ENCODE peak calls at places on chromosomes 7 and 10, in seven cellular contexts. U is psoas muscle, H is pancreas, T is fibroblast of lung, I is tibial nerve, Y is GM12878, F is OCI-LY7. A is an unnamed sample.
A peak's percentile ranks its signal among the peaks of the same experiment; 100 is the strongest.

GRCh38 chr7:73963252-73963822 is 64.6 kb upstream of the ELN start:
- DNase-seq in H (no peak), I (no peak), U (no peak), F (no peak), T (no peak), Y (no peak), A (no peak)

GRCh38 chr7:94212160-94212559 is 182.5 kb upstream of the COL1A2 start:
- DNase-seq in T (no peak), U (no peak), I (no peak), H (no peak), Y (no peak), F (no peak), A (no peak)

GRCh38 chr10:76547352-76547972 is 1090.1 kb downstream of the KCNMA1 start:
- DNase-seq in U (peak; percentile 75), F (peak; percentile 72), T (peak; percentile 87), H (peak; percentile 84), I (peak; percentile 98), Y (no peak), A (peak; percentile 69)

GRCh38 chr7:106683941-106684340 is 23.0 kb upstream of the CCDC71L start:
- DNase-seq in U (no peak), Y (no peak), F (no peak), H (no peak), I (no peak), T (no peak), A (no peak)

GRCh38 chr10:42876476-42876875 is 93.9 kb downstream of the BMS1 start:
- DNase-seq in Y (no peak), H (no peak), I (no peak), F (no peak), T (no peak), U (no peak), A (no peak)

GRCh38 chr10:20299037-20299557 is 482.9 kb downstream of the PLXDC2 start:
- DNase-seq in I (no peak), U (no peak), H (no peak), Y (no peak), F (no peak), T (peak; percentile 22), A (no peak)

GRCh38 chr7:150874401-150875198 is 22.3 kb downstream of the AOC1 start:
- DNase-seq in T (no peak), Y (no peak), U (no peak), I (no peak), F (no peak), H (no peak), A (no peak)

GRCh38 chr10:119761106-119761505 is 35.3 kb downstream of the INPP5F start:
- DNase-seq in Y (no peak), H (no peak), T (peak; percentile 93), I (no peak), U (no peak), F (no peak), A (no peak)

GRCh38 chr10:127563718-127564553 is 14.8 kb downstream of the NPS start:
- DNase-seq in Y (no peak), H (peak; percentile 19), I (no peak), F (peak; percentile 31), U (no peak), T (no peak), A (no peak)

GRCh38 chr7:11625669-11626068 is 206.3 kb downstream of the THSD7A start:
- DNase-seq in H (peak; percentile 17), I (no peak), Y (no peak), F (no peak), T (peak; percentile 27), U (no peak), A (no peak)

GRCh38 chr10:53122265-53122664 is 349.7 kb upstream of the MBL2 start:
- DNase-seq in T (no peak), I (no peak), Y (no peak), H (no peak), U (no peak), F (peak; percentile 44), A (no peak)

GRCh38 chr7:4800487-4800886 is 25.1 kb downstream of the AP5Z1 start:
- DNase-seq in Y (no peak), T (no peak), I (no peak), U (no peak), H (no peak), F (no peak), A (no peak)

GRCh38 chr7:41731486-41732278 is 28.8 kb upstream of the INHBA start:
- DNase-seq in Y (peak; percentile 66), F (no peak), I (no peak), T (no peak), U (no peak), H (no peak), A (no peak)

GRCh38 chr10:32210306-32211045 is 136.5 kb downstream of the EPC1 start:
- DNase-seq in Y (no peak), F (peak; percentile 34), T (peak; percentile 72), U (no peak), I (peak; percentile 7), H (peak; percentile 22), A (no peak)

GRCh38 chr7:131557521-131558385 is 1.3 kb upstream of the PODXL start:
- DNase-seq in I (peak; percentile 48), H (no peak), Y (no peak), U (no peak), F (no peak), T (no peak), A (no peak)

GRCh38 chr10:108544500-108545120 is 1378.7 kb downstream of the XPNPEP1 start:
- DNase-seq in I (peak; percentile 50), Y (no peak), U (peak; percentile 54), H (peak; percentile 76), T (peak; percentile 43), F (peak; percentile 53), A (no peak)

GRCh38 chr10:27696466-27696865 is 49.2 kb downstream of the MKX start:
- DNase-seq in F (no peak), Y (no peak), I (no peak), U (no peak), H (no peak), T (no peak), A (no peak)

GRCh38 chr7:3043544-3044395 is at the start of gene CARD11:
- DNase-seq in U (no peak), H (no peak), F (peak; percentile 69), T (no peak), I (no peak), Y (no peak), A (no peak)

GRCh38 chr7:74173074-74173473 is 1.1 kb upstream of the EIF4H start:
- DNase-seq in F (peak; percentile 53), U (no peak), I (no peak), T (no peak), H (peak; percentile 33), Y (no peak), A (no peak)

GRCh38 chr10:71978476-71978875 is 14.3 kb downstream of the CHST3 start:
- DNase-seq in F (no peak), I (no peak), H (no peak), T (no peak), Y (no peak), U (peak; percentile 12), A (no peak)

GRCh38 chr10:71978988-71979691 is 14.9 kb downstream of the CHST3 start:
- DNase-seq in F (no peak), U (peak; percentile 8), T (no peak), H (no peak), I (no peak), Y (no peak), A (no peak)

GRCh38 chr10:71980181-71981023 is 16.2 kb downstream of the CHST3 start:
- DNase-seq in U (no peak), I (no peak), Y (no peak), H (no peak), T (no peak), F (no peak), A (no peak)

GRCh38 chr10:71981024-71981867 is 17.1 kb downstream of the CHST3 start:
- DNase-seq in H (peak; percentile 34), U (no peak), I (no peak), F (no peak), T (peak; percentile 50), Y (peak; percentile 44), A (no peak)

DNA sequence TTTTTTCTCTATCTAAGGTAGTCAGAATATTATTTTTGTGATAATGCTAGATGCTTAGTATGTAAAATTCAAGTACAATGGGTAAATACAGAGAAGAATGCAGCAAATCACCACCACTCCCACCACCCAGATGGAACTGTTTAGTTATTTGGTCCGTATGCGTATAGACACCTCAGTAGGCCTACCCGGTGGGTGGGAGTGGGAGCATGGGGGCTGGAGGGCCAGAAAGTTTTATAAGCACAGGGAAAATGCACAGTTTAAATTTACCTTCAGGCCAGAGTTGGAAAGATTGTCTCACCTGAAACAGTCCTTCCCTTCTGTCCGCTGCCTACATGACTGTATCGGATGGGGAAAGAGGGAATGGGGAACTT is 15.5 kb downstream of the CHST3 start:
- DNase-seq in I (no peak), Y (no peak), H (no peak), T (no peak), U (no peak), F (no peak), A (no peak)
- H3K4me1 ChIP-seq in I (peaks cover 10% of the 10 kb centered on the region), Y (peaks cover 33% of the 10 kb centered on the region), H (peaks cover 9% of the 10 kb centered on the region), T (peaks cover 54% of the 10 kb centered on the region), U (peaks cover 80% of the 10 kb centered on the region), F (no peaks in the 10 kb centered on the region), A (peaks cover 100% of the 10 kb centered on the region)

DNA sequence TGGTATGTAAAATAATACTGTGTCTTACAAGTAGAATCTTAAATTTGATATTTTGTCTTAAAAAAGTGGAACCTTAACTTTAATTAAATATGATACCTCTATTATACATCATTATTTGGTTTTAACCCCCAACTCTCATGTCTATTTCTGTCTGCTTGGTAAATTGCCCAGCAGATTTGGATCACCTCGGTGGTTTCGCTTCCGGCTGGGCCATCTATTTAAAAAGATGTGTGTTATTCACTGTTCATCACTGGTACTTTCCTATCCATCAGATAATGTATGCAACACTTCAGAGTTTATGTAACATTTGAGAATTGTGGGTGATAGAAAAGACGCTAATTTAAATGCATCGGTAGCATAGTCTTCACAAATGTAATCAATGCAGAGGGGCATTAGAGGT is 119.7 kb downstream of the SND1 start:
- DNase-seq in I (no peak), T (no peak), H (no peak), Y (no peak), U (no peak), F (no peak), A (no peak)
- H3K4me1 ChIP-seq in I (no peaks in the 10 kb centered on the region), T (peaks cover 12% of the 10 kb centered on the region), H (peaks cover 15% of the 10 kb centered on the region), Y (peaks cover 4% of the 10 kb centered on the region), U (no peaks in the 10 kb centered on the region), F (peaks cover 7% of the 10 kb centered on the region), A (peaks cover 21% of the 10 kb centered on the region)

DNA sequence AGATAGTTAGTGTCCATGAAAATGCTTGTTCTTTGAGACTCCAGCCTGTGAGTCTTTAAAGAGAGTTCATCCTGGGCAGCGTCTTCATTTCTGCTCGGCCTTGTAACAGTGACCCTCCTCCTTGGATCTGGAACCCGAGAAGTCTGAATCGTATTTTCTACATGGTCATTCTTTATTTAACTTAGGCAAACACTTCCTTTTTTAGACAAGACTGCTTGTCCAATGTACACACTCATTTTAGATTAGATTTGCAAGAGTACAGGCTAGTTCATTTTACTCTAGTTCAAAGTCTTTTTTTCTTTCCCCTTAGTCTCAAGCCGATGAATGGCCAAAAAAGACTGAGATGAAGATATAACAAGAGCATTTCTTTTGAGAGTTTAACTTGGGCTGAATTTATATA is 133.5 kb downstream of the CHN2 start:
- DNase-seq in I (no peak), Y (no peak), U (no peak), T (peak; percentile 8), H (no peak), F (no peak), A (no peak)
- H3K4me1 ChIP-seq in I (no peaks in the 10 kb centered on the region), Y (no peaks in the 10 kb centered on the region), U (no peaks in the 10 kb centered on the region), T (no peaks in the 10 kb centered on the region), H (peaks cover 32% of the 10 kb centered on the region), F (no peaks in the 10 kb centered on the region), A (peaks cover 14% of the 10 kb centered on the region)

DNA sequence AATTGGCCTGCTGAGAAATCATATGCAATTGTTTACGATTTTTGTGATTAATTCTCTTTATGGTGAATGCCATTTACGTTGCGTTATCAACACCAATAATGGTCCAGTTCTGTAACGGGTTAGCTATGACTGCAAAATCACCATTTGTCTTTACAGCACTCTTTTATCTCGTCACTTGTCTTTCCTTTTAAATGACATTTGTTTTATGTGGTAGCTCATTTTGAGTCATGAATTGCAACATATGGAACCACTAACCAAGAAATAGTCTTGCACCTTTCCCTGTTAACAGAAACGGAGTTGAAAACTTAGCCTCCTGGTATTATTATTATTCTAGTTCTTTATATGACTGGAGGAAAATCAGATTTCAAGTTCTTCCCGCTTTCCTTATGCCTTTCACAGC is 3.1 kb upstream of the KIAA1217 start:
- DNase-seq in U (no peak), I (no peak), Y (no peak), F (no peak), T (no peak), H (no peak), A (no peak)
- H3K4me1 ChIP-seq in U (peaks cover 34% of the 10 kb centered on the region), I (no peaks in the 10 kb centered on the region), Y (peaks cover 9% of the 10 kb centered on the region), F (no peaks in the 10 kb centered on the region), T (no peaks in the 10 kb centered on the region), H (no peaks in the 10 kb centered on the region), A (peaks cover 3% of the 10 kb centered on the region)